ENCODE peak calls at places on chromosomes 12 and 14, in eight cellular contexts. One of them, this sample, is unnamed.

GRCh38 chr14:101857226-101857625 is 95.7 kb downstream of the PPP2R5C start:
- DNase-seq in OCI-M1: no peak
- DNase-seq in NCI-H1105: no peak
- DNase-seq in cerebellar cortex: no peak
- DNase-seq in activated naive CD8-positive, alpha-beta T cell treated with anti-CD3 and anti-CD28 coated beads, Interleukin-2, amount 50 U/mL, for 24 hours: no peak
- DNase-seq in T-helper 2 cell: no peak
- DNase-seq in HFF-Myc: no peak
- DNase-seq in EL: no peak
- DNase-seq in this sample: no peak

GRCh38 chr12:115770643-115771042 is 506.9 kb downstream of the MED13L start:
- DNase-seq in T-helper 2 cell: no peak
- DNase-seq in activated naive CD8-positive, alpha-beta T cell treated with anti-CD3 and anti-CD28 coated beads, Interleukin-2, amount 50 U/mL, for 24 hours: no peak
- DNase-seq in NCI-H1105: no peak
- DNase-seq in OCI-M1: no peak
- DNase-seq in EL: no peak
- DNase-seq in cerebellar cortex: no peak
- DNase-seq in HFF-Myc: no peak
- DNase-seq in this sample: no peak

GRCh38 chr12:12032260-12032761 is 38.4 kb upstream of the BCL2L14 start:
- DNase-seq in cerebellar cortex: no peak
- DNase-seq in T-helper 2 cell: no peak
- DNase-seq in EL: no peak
- DNase-seq in activated naive CD8-positive, alpha-beta T cell treated with anti-CD3 and anti-CD28 coated beads, Interleukin-2, amount 50 U/mL, for 24 hours: no peak
- DNase-seq in NCI-H1105: no peak
- DNase-seq in OCI-M1: no peak
- DNase-seq in HFF-Myc: no peak
- DNase-seq in this sample: no peak

GRCh38 chr12:122856999-122857671 is 21.9 kb downstream of the HIP1R start:
- DNase-seq in OCI-M1: peak; percentile 16
- DNase-seq in T-helper 2 cell: no peak
- DNase-seq in NCI-H1105: no peak
- DNase-seq in EL: no peak
- DNase-seq in cerebellar cortex: no peak
- DNase-seq in HFF-Myc: no peak
- DNase-seq in activated naive CD8-positive, alpha-beta T cell treated with anti-CD3 and anti-CD28 coated beads, Interleukin-2, amount 50 U/mL, for 24 hours: no peak
- DNase-seq in this sample: no peak

GRCh38 chr12:57622293-57623245 is 10.4 kb downstream of the B4GALNT1 start:
- DNase-seq in activated naive CD8-positive, alpha-beta T cell treated with anti-CD3 and anti-CD28 coated beads, Interleukin-2, amount 50 U/mL, for 24 hours: no peak
- DNase-seq in EL: no peak
- DNase-seq in OCI-M1: peak; percentile 13
- DNase-seq in NCI-H1105: no peak
- DNase-seq in cerebellar cortex: no peak
- DNase-seq in T-helper 2 cell: no peak
- DNase-seq in HFF-Myc: no peak
- DNase-seq in this sample: no peak

GRCh38 chr14:74419086-74419485 is 6.9 kb downstream of the SYNDIG1L start:
- DNase-seq in cerebellar cortex: no peak
- DNase-seq in NCI-H1105: no peak
- DNase-seq in OCI-M1: peak; percentile 4
- DNase-seq in EL: no peak
- DNase-seq in T-helper 2 cell: no peak
- DNase-seq in HFF-Myc: no peak
- DNase-seq in activated naive CD8-positive, alpha-beta T cell treated with anti-CD3 and anti-CD28 coated beads, Interleukin-2, amount 50 U/mL, for 24 hours: no peak
- DNase-seq in this sample: no peak

GRCh38 chr14:26917086-26917485 is 319.3 kb upstream of the NOVA1 start:
- DNase-seq in OCI-M1: peak; percentile 22
- DNase-seq in EL: no peak
- DNase-seq in activated naive CD8-positive, alpha-beta T cell treated with anti-CD3 and anti-CD28 coated beads, Interleukin-2, amount 50 U/mL, for 24 hours: no peak
- DNase-seq in NCI-H1105: no peak
- DNase-seq in T-helper 2 cell: no peak
- DNase-seq in HFF-Myc: peak; percentile 11
- DNase-seq in cerebellar cortex: no peak
- DNase-seq in this sample: no peak

GRCh38 chr14:56310643-56311042 is 192.4 kb downstream of the PELI2 start:
- DNase-seq in NCI-H1105: no peak
- DNase-seq in OCI-M1: peak; percentile 20
- DNase-seq in T-helper 2 cell: no peak
- DNase-seq in cerebellar cortex: no peak
- DNase-seq in HFF-Myc: no peak
- DNase-seq in EL: peak; percentile 47
- DNase-seq in activated naive CD8-positive, alpha-beta T cell treated with anti-CD3 and anti-CD28 coated beads, Interleukin-2, amount 50 U/mL, for 24 hours: no peak
- DNase-seq in this sample: no peak

GRCh38 chr14:104968541-104969401 is 9.4 kb downstream of the AHNAK2 start:
- DNase-seq in HFF-Myc: no peak
- DNase-seq in cerebellar cortex: no peak
- DNase-seq in OCI-M1: peak; percentile 2
- DNase-seq in activated naive CD8-positive, alpha-beta T cell treated with anti-CD3 and anti-CD28 coated beads, Interleukin-2, amount 50 U/mL, for 24 hours: no peak
- DNase-seq in NCI-H1105: no peak
- DNase-seq in T-helper 2 cell: no peak
- DNase-seq in EL: peak; percentile 35
- DNase-seq in this sample: no peak

GRCh38 chr12:68792952-68793351 is 15.0 kb upstream of the MDM2 start:
- DNase-seq in NCI-H1105: no peak
- DNase-seq in T-helper 2 cell: no peak
- DNase-seq in activated naive CD8-positive, alpha-beta T cell treated with anti-CD3 and anti-CD28 coated beads, Interleukin-2, amount 50 U/mL, for 24 hours: no peak
- DNase-seq in OCI-M1: peak; percentile 85
- DNase-seq in EL: peak; percentile 61
- DNase-seq in HFF-Myc: no peak
- DNase-seq in cerebellar cortex: peak; percentile 35
- DNase-seq in this sample: no peak

GRCh38 chr14:81466854-81467253 is 66.7 kb upstream of the STON2 start:
- DNase-seq in NCI-H1105: no peak
- DNase-seq in T-helper 2 cell: no peak
- DNase-seq in HFF-Myc: no peak
- DNase-seq in activated naive CD8-positive, alpha-beta T cell treated with anti-CD3 and anti-CD28 coated beads, Interleukin-2, amount 50 U/mL, for 24 hours: no peak
- DNase-seq in cerebellar cortex: no peak
- DNase-seq in OCI-M1: no peak
- DNase-seq in EL: no peak
- DNase-seq in this sample: no peak

GRCh38 chr12:75881910-75882309 is 149.7 kb downstream of the PHLDA1 start:
- DNase-seq in cerebellar cortex: no peak
- DNase-seq in HFF-Myc: no peak
- DNase-seq in NCI-H1105: no peak
- DNase-seq in T-helper 2 cell: no peak
- DNase-seq in activated naive CD8-positive, alpha-beta T cell treated with anti-CD3 and anti-CD28 coated beads, Interleukin-2, amount 50 U/mL, for 24 hours: no peak
- DNase-seq in OCI-M1: peak; percentile 49
- DNase-seq in EL: peak; percentile 8
- DNase-seq in this sample: no peak

GRCh38 chr12:131387281-131388163 is 323.4 kb upstream of the SFSWAP start:
- DNase-seq in T-helper 2 cell: no peak
- DNase-seq in NCI-H1105: no peak
- DNase-seq in EL: no peak
- DNase-seq in OCI-M1: no peak
- DNase-seq in activated naive CD8-positive, alpha-beta T cell treated with anti-CD3 and anti-CD28 coated beads, Interleukin-2, amount 50 U/mL, for 24 hours: no peak
- DNase-seq in HFF-Myc: no peak
- DNase-seq in cerebellar cortex: no peak
- DNase-seq in this sample: no peak

GRCh38 chr14:99910337-99911268 is 117.4 kb downstream of the EML1 start:
- DNase-seq in HFF-Myc: peak; percentile 56
- DNase-seq in NCI-H1105: no peak
- DNase-seq in OCI-M1: no peak
- DNase-seq in cerebellar cortex: peak; percentile 37
- DNase-seq in T-helper 2 cell: no peak
- DNase-seq in EL: peak; percentile 88
- DNase-seq in activated naive CD8-positive, alpha-beta T cell treated with anti-CD3 and anti-CD28 coated beads, Interleukin-2, amount 50 U/mL, for 24 hours: no peak
- DNase-seq in this sample: no peak

GRCh38 chr14:35332517-35333346 is 40.5 kb downstream of the PSMA6 start:
- DNase-seq in OCI-M1: peak; percentile 13
- DNase-seq in NCI-H1105: no peak
- DNase-seq in T-helper 2 cell: no peak
- DNase-seq in EL: no peak
- DNase-seq in HFF-Myc: no peak
- DNase-seq in activated naive CD8-positive, alpha-beta T cell treated with anti-CD3 and anti-CD28 coated beads, Interleukin-2, amount 50 U/mL, for 24 hours: peak; percentile 69
- DNase-seq in cerebellar cortex: no peak
- DNase-seq in this sample: no peak

GRCh38 chr12:131105736-131106356 is 152.1 kb downstream of the ADGRD1 start:
- DNase-seq in EL: no peak
- DNase-seq in cerebellar cortex: no peak
- DNase-seq in T-helper 2 cell: no peak
- DNase-seq in activated naive CD8-positive, alpha-beta T cell treated with anti-CD3 and anti-CD28 coated beads, Interleukin-2, amount 50 U/mL, for 24 hours: peak; percentile 68
- DNase-seq in OCI-M1: no peak
- DNase-seq in HFF-Myc: no peak
- DNase-seq in NCI-H1105: no peak
- DNase-seq in this sample: no peak

GRCh38 chr14:84340938-84341337 is 1189.0 kb upstream of the FLRT2 start:
- DNase-seq in activated naive CD8-positive, alpha-beta T cell treated with anti-CD3 and anti-CD28 coated beads, Interleukin-2, amount 50 U/mL, for 24 hours: no peak
- DNase-seq in EL: no peak
- DNase-seq in T-helper 2 cell: no peak
- DNase-seq in OCI-M1: no peak
- DNase-seq in cerebellar cortex: no peak
- DNase-seq in NCI-H1105: no peak
- DNase-seq in HFF-Myc: no peak
- DNase-seq in this sample: no peak

GRCh38 chr14:49786315-49786714 is 18.4 kb downstream of the KLHDC2 start:
- DNase-seq in cerebellar cortex: no peak
- DNase-seq in OCI-M1: no peak
- DNase-seq in T-helper 2 cell: no peak
- DNase-seq in NCI-H1105: no peak
- DNase-seq in activated naive CD8-positive, alpha-beta T cell treated with anti-CD3 and anti-CD28 coated beads, Interleukin-2, amount 50 U/mL, for 24 hours: no peak
- DNase-seq in HFF-Myc: no peak
- DNase-seq in EL: no peak
- DNase-seq in this sample: no peak